ENCODE peak calls at places on chromosomes 7 and 10, in six cellular contexts. G, J, O, K, M and L are unnamed samples.

GRCh38 chr10:71367279-71367678 is 29.4 kb upstream of the CDH23 start:
- DNase-seq in G (no peak), J (peak), O (no peak), K (no peak), M (no peak), L (no peak)

GRCh38 chr7:131909151-131909768 is 352.8 kb upstream of the PODXL start:
- DNase-seq in G (no peak), J (no peak), O (no peak), K (no peak), M (no peak), L (no peak)

GRCh38 chr10:114697061-114697598 is 39.1 kb upstream of the ABLIM1 start:
- DNase-seq in G (peak), J (peak), O (no peak), K (no peak), M (no peak), L (no peak)

GRCh38 chr7:10121641-10122040 is 852.0 kb upstream of the PHF14 start:
- DNase-seq in G (no peak), J (no peak), O (no peak), K (no peak), M (no peak), L (no peak)

GRCh38 chr7:93161181-93161762 is 13.1 kb upstream of the SAMD9L start:
- DNase-seq in G (no peak), J (no peak), O (no peak), K (no peak), M (no peak), L (no peak)

GRCh38 chr7:74493295-74493694 is 39.6 kb downstream of the GTF2IRD1 start:
- DNase-seq in G (no peak), J (no peak), O (no peak), K (no peak), M (no peak), L (no peak)

GRCh38 chr10:100806356-100806645 is 60.9 kb downstream of the PAX2 start:
- DNase-seq in G (no peak), J (no peak), O (no peak), K (no peak), M (no peak), L (no peak)

GRCh38 chr10:124292911-124293640 is 125.6 kb downstream of the OAT start:
- DNase-seq in G (no peak), J (no peak), O (no peak), K (no peak), M (no peak), L (no peak)

GRCh38 chr10:5975641-5976473 is 1.5 kb downstream of the IL15RA start:
- DNase-seq in G (peak), J (no peak), O (no peak), K (peak), M (peak), L (no peak)

GRCh38 chr10:90787906-90788491 is 69.8 kb downstream of the HTR7 start:
- DNase-seq in G (peak), J (peak), O (peak), K (no peak), M (peak), L (no peak)

GRCh38 chr7:74275401-74275881 is 13.8 kb upstream of the CLIP2 start:
- DNase-seq in G (no peak), J (no peak), O (peak), K (no peak), M (no peak), L (no peak)

GRCh38 chr7:55065079-55065478 is 46.3 kb downstream of the EGFR start:
- DNase-seq in G (peak), J (peak), O (peak), K (no peak), M (peak), L (no peak)

GRCh38 chr7:27784399-27785053 is 44.6 kb downstream of the TAX1BP1 start:
- DNase-seq in G (peak), J (peak), O (peak), K (no peak), M (peak), L (no peak)

GRCh38 chr7:117313582-117313981 is 9.3 kb downstream of the WNT2 start:
- DNase-seq in G (no peak), J (no peak), O (no peak), K (no peak), M (no peak), L (no peak)

GRCh38 chr7:2508327-2509231 is 11.0 kb upstream of the LFNG start:
- DNase-seq in G (no peak), J (peak), O (no peak), K (peak), M (peak), L (no peak)

GRCh38 chr7:101846006-101846405 is 28.6 kb downstream of the CUX1 start:
- DNase-seq in G (no peak), J (no peak), O (no peak), K (no peak), M (no peak), L (no peak)

GRCh38 chr10:91540714-91541113 is 92.2 kb downstream of the PPP1R3C start:
- DNase-seq in G (peak), J (peak), O (peak), K (no peak), M (no peak), L (no peak)

GRCh38 chr10:9198611-9199010 is 1144.1 kb downstream of the GATA3 start:
- DNase-seq in G (peak), J (peak), O (peak), K (no peak), M (no peak), L (no peak)

GRCh38 chr10:97380513-97380912 is 20.6 kb downstream of the RRP12 start:
- DNase-seq in G (no peak), J (no peak), O (no peak), K (no peak), M (no peak), L (no peak)

GRCh38 chr10:71331736-71332135 is 12.7 kb downstream of the SLC29A3 start:
- DNase-seq in G (no peak), J (no peak), O (no peak), K (no peak), M (no peak), L (no peak)

GRCh38 chr7:131630427-131630826 is 74.0 kb upstream of the PODXL start:
- DNase-seq in G (no peak), J (no peak), O (no peak), K (no peak), M (no peak), L (no peak)

GRCh38 chr7:146115665-146116451 is 743 bp upstream of the CNTNAP2 start:
- DNase-seq in G (peak), J (peak), O (no peak), K (no peak), M (peak), L (no peak)

GRCh38 chr7:75734586-75735047 is 4.1 kb downstream of the HIP1 start:
- DNase-seq in G (peak), J (no peak), O (no peak), K (no peak), M (no peak), L (no peak)

GRCh38 chr7:17633099-17633498 is 307.2 kb downstream of the SNX13 start:
- DNase-seq in G (peak), J (peak), O (peak), K (no peak), M (peak), L (no peak)

GRCh38 chr10:100186253-100186780 is 488 bp upstream of the ERLIN1 start:
- DNase-seq in G (no peak), J (peak), O (peak), K (no peak), M (peak), L (no peak)

GRCh38 chr7:73881352-73882059 is 20.5 kb downstream of the TMEM270 start:
- DNase-seq in G (no peak), J (no peak), O (no peak), K (no peak), M (no peak), L (no peak)

GRCh38 chr7:139246494-139246893 is 15.5 kb downstream of the UBN2 start:
- DNase-seq in G (no peak), J (no peak), O (no peak), K (no peak), M (no peak), L (no peak)

GRCh38 chr7:99137418-99138180 is 6.3 kb downstream of the SMURF1 start:
- DNase-seq in G (peak), J (peak), O (no peak), K (no peak), M (no peak), L (no peak)

GRCh38 chr7:47988496-47989386 is 9.3 kb upstream of the HUS1 start:
- DNase-seq in G (no peak), J (no peak), O (peak), K (no peak), M (peak), L (no peak)

GRCh38 chr7:30642789-30643188 is 39.5 kb downstream of the CRHR2 start:
- DNase-seq in G (no peak), J (no peak), O (no peak), K (no peak), M (no peak), L (no peak)

GRCh38 chr10:71736570-71737355 is 17.2 kb upstream of the C10orf105 start:
- DNase-seq in G (no peak), J (peak), O (no peak), K (no peak), M (no peak), L (no peak)